ENCODE peak calls at places on chromosomes 12 and 14, in six cellular contexts. One of them, this sample, is unnamed.

GRCh38 chr12:22083167-22083566 is 37.1 kb downstream of the CMAS start:
- DNase-seq in LHCN-M2: peak; percentile 40
- DNase-seq in uterus: no peak
- DNase-seq in NCI-H526 treated with DMSO at 0.1 percent for 48 hours: peak; percentile 22
- DNase-seq in GM23248: peak; percentile 50
- DNase-seq in T-helper 2 cell: no peak
- DNase-seq in this sample: no peak

GRCh38 chr14:20684662-20685456 is 499 bp downstream of the RNASE4 start:
- DNase-seq in LHCN-M2: peak; percentile 35
- DNase-seq in uterus: peak; percentile 62
- DNase-seq in NCI-H526 treated with DMSO at 0.1 percent for 48 hours: no peak
- DNase-seq in GM23248: peak; percentile 72
- DNase-seq in T-helper 2 cell: no peak
- DNase-seq in this sample: peak; percentile 62

GRCh38 chr14:36585100-36585499 is 2.7 kb upstream of the NKX2-8 start:
- DNase-seq in LHCN-M2: no peak
- DNase-seq in uterus: no peak
- DNase-seq in NCI-H526 treated with DMSO at 0.1 percent for 48 hours: no peak
- DNase-seq in GM23248: no peak
- DNase-seq in T-helper 2 cell: no peak
- DNase-seq in this sample: no peak

GRCh38 chr14:45252356-45253069 is 489 bp downstream of the MIS18BP1 start:
- DNase-seq in LHCN-M2: no peak
- DNase-seq in uterus: no peak
- DNase-seq in NCI-H526 treated with DMSO at 0.1 percent for 48 hours: peak; percentile 49
- DNase-seq in GM23248: peak; percentile 58
- DNase-seq in T-helper 2 cell: no peak
- DNase-seq in this sample: no peak

GRCh38 chr12:57520008-57520726 is at the start of gene DDIT3:
- DNase-seq in LHCN-M2: peak; percentile 98
- DNase-seq in uterus: peak; percentile 99
- DNase-seq in NCI-H526 treated with DMSO at 0.1 percent for 48 hours: peak; percentile 97
- DNase-seq in GM23248: peak; percentile 100
- DNase-seq in T-helper 2 cell: peak; percentile 99
- DNase-seq in this sample: peak; percentile 98

GRCh38 chr12:18165422-18165871 is 75.5 kb upstream of the RERGL start:
- DNase-seq in LHCN-M2: peak; percentile 64
- DNase-seq in uterus: no peak
- DNase-seq in NCI-H526 treated with DMSO at 0.1 percent for 48 hours: no peak
- DNase-seq in GM23248: peak; percentile 76
- DNase-seq in T-helper 2 cell: no peak
- DNase-seq in this sample: no peak

GRCh38 chr14:24712374-24712773 is 78.4 kb upstream of the GZMB start:
- DNase-seq in LHCN-M2: no peak
- DNase-seq in uterus: no peak
- DNase-seq in NCI-H526 treated with DMSO at 0.1 percent for 48 hours: no peak
- DNase-seq in GM23248: no peak
- DNase-seq in T-helper 2 cell: no peak
- DNase-seq in this sample: no peak

GRCh38 chr12:108567974-108568652 is 5.7 kb downstream of the ISCU start:
- DNase-seq in LHCN-M2: no peak
- DNase-seq in uterus: no peak
- DNase-seq in NCI-H526 treated with DMSO at 0.1 percent for 48 hours: no peak
- DNase-seq in GM23248: no peak
- DNase-seq in T-helper 2 cell: no peak
- DNase-seq in this sample: no peak

GRCh38 chr14:56180754-56181542 is 62.7 kb downstream of the PELI2 start:
- DNase-seq in LHCN-M2: no peak
- DNase-seq in uterus: no peak
- DNase-seq in NCI-H526 treated with DMSO at 0.1 percent for 48 hours: no peak
- DNase-seq in GM23248: no peak
- DNase-seq in T-helper 2 cell: no peak
- DNase-seq in this sample: no peak

GRCh38 chr12:78473136-78473535 is 391.4 kb upstream of the SYT1 start:
- DNase-seq in LHCN-M2: peak; percentile 20
- DNase-seq in uterus: no peak
- DNase-seq in NCI-H526 treated with DMSO at 0.1 percent for 48 hours: no peak
- DNase-seq in GM23248: peak; percentile 23
- DNase-seq in T-helper 2 cell: no peak
- DNase-seq in this sample: no peak

GRCh38 chr12:132651444-132652100 is 33.0 kb downstream of the P2RX2 start:
- DNase-seq in LHCN-M2: no peak
- DNase-seq in uterus: no peak
- DNase-seq in NCI-H526 treated with DMSO at 0.1 percent for 48 hours: peak; percentile 100
- DNase-seq in GM23248: no peak
- DNase-seq in T-helper 2 cell: no peak
- DNase-seq in this sample: no peak

GRCh38 chr12:79690156-79690605 is 583 bp downstream of the PAWR start:
- DNase-seq in LHCN-M2: peak; percentile 29
- DNase-seq in uterus: no peak
- DNase-seq in NCI-H526 treated with DMSO at 0.1 percent for 48 hours: peak; percentile 65
- DNase-seq in GM23248: peak; percentile 66
- DNase-seq in T-helper 2 cell: no peak
- DNase-seq in this sample: no peak

GRCh38 chr14:66076166-66076565 is 410.0 kb upstream of the CCDC196 start:
- DNase-seq in LHCN-M2: no peak
- DNase-seq in uterus: no peak
- DNase-seq in NCI-H526 treated with DMSO at 0.1 percent for 48 hours: no peak
- DNase-seq in GM23248: no peak
- DNase-seq in T-helper 2 cell: no peak
- DNase-seq in this sample: no peak

GRCh38 chr12:45731376-45731775 is 1.9 kb downstream of the ARID2 start:
- DNase-seq in LHCN-M2: no peak
- DNase-seq in uterus: no peak
- DNase-seq in NCI-H526 treated with DMSO at 0.1 percent for 48 hours: peak; percentile 54
- DNase-seq in GM23248: no peak
- DNase-seq in T-helper 2 cell: no peak
- DNase-seq in this sample: no peak

GRCh38 chr12:33427071-33427470 is 12.5 kb downstream of the SYT10 start:
- DNase-seq in LHCN-M2: peak; percentile 65
- DNase-seq in uterus: no peak
- DNase-seq in NCI-H526 treated with DMSO at 0.1 percent for 48 hours: no peak
- DNase-seq in GM23248: no peak
- DNase-seq in T-helper 2 cell: no peak
- DNase-seq in this sample: no peak

GRCh38 chr12:131094831-131095805 is 141.4 kb downstream of the ADGRD1 start:
- DNase-seq in LHCN-M2: no peak
- DNase-seq in uterus: peak; percentile 8
- DNase-seq in NCI-H526 treated with DMSO at 0.1 percent for 48 hours: no peak
- DNase-seq in GM23248: no peak
- DNase-seq in T-helper 2 cell: no peak
- DNase-seq in this sample: no peak

GRCh38 chr14:75604979-75605825 is 26.8 kb downstream of the FLVCR2 start:
- DNase-seq in LHCN-M2: no peak
- DNase-seq in uterus: no peak
- DNase-seq in NCI-H526 treated with DMSO at 0.1 percent for 48 hours: no peak
- DNase-seq in GM23248: no peak
- DNase-seq in T-helper 2 cell: no peak
- DNase-seq in this sample: no peak

This sample was measured in C1 segment of cervical spinal cord.